ENCODE peak calls at places on chromosomes 12 and 14, in four cellular contexts. T is B cell, U is NCI-H1092, Q is caudate nucleus. L is an unnamed sample.

GRCh38 chr12:68374315-68374982 is 42.3 kb upstream of the MDM1 start:
- DNase-seq in Q (no peak), U (no peak), T (no peak), L (no peak)

GRCh38 chr12:104459556-104459909 is 2.8 kb downstream of the CHST11 start:
- DNase-seq in U (no peak), T (no peak), Q (no peak), L (no peak)

GRCh38 chr12:108424816-108425215 is 85.7 kb upstream of the CMKLR1 start:
- DNase-seq in T (no peak), U (no peak), Q (no peak), L (no peak)

GRCh38 chr14:51860836-51861583 is 598 bp downstream of the GNG2 start:
- DNase-seq in T (no peak), U (no peak), Q (no peak), L (no peak)

GRCh38 chr12:71456316-71456715 is 16.7 kb downstream of the LGR5 start:
- DNase-seq in Q (no peak), T (no peak), U (peak; percentile 85), L (no peak)

GRCh38 chr14:99245541-99246511 is 26.2 kb downstream of the BCL11B start:
- DNase-seq in U (no peak), T (no peak), Q (no peak), L (no peak)

GRCh38 chr14:90664911-90665695 is 151.1 kb downstream of the TTC7B start:
- DNase-seq in Q (no peak), T (no peak), U (no peak), L (peak; percentile 72)

GRCh38 chr12:116233669-116234068 is 43.8 kb downstream of the MED13L start:
- DNase-seq in U (no peak), T (no peak), Q (no peak), L (no peak)

GRCh38 chr12:46402861-46403731 is 30.5 kb upstream of the SLC38A2 start:
- DNase-seq in Q (no peak), U (no peak), T (no peak), L (no peak)

GRCh38 chr14:103059556-103059955 is 2.2 kb upstream of the CDC42BPB start:
- DNase-seq in U (no peak), T (no peak), Q (no peak), L (no peak)

GRCh38 chr12:76768566-76768965 is 4.7 kb downstream of the ZDHHC17 start:
- DNase-seq in T (no peak), U (no peak), Q (no peak), L (no peak)

GRCh38 chr14:50736932-50737419 is 68.9 kb upstream of the SAV1 start:
- DNase-seq in T (no peak), Q (no peak), U (no peak), L (no peak)

GRCh38 chr12:98002887-98003493 is 512.4 kb upstream of the TMPO start:
- DNase-seq in T (no peak), U (peak; percentile 62), Q (no peak), L (no peak)

GRCh38 chr12:24380122-24380521 is 430.7 kb upstream of the SOX5 start:
- DNase-seq in U (no peak), Q (no peak), T (no peak), L (no peak)

GRCh38 chr12:96907681-96908163 is 665 bp downstream of the NEDD1 start:
- DNase-seq in Q (no peak), U (no peak), T (peak; percentile 22), L (no peak)

GRCh38 chr14:59123975-59124374 is 64.5 kb upstream of the DAAM1 start:
- DNase-seq in Q (no peak), U (no peak), T (no peak), L (no peak)

GRCh38 chr14:61042220-61042619 is 61.2 kb downstream of the SLC38A6 start:
- DNase-seq in Q (no peak), U (peak; percentile 10), T (no peak), L (no peak)

GRCh38 chr12:3150308-3150670 is 73.1 kb downstream of the TSPAN9 start:
- DNase-seq in Q (no peak), U (no peak), T (no peak), L (no peak)

GRCh38 chr12:24113701-24114100 is 164.2 kb upstream of the SOX5 start:
- DNase-seq in Q (no peak), T (no peak), U (no peak), L (no peak)

GRCh38 chr14:72120315-72120714 is 188.1 kb downstream of the RGS6 start:
- DNase-seq in U (no peak), Q (no peak), T (no peak), L (no peak)

GRCh38 chr12:76085159-76085868 is 829 bp upstream of the NAP1L1 start:
- DNase-seq in Q (no peak), U (no peak), T (peak; percentile 64), L (no peak)

GRCh38 chr12:122327494-122328385 is 61.4 kb upstream of the VPS33A start:
- DNase-seq in T (no peak), U (no peak), Q (no peak), L (no peak)

GRCh38 chr14:81193924-81194633 is 26.7 kb downstream of the GTF2A1 start:
- DNase-seq in Q (no peak), U (no peak), T (no peak), L (no peak)